ENCODE peak calls at places on chromosome 2, in ten cellular contexts. T is erythroblast; H is hippocampal formation; N is activated CD4-positive, alpha-beta T cell treated with anti-CD3 and anti-CD28 coated beads, Interleukin-2, amount 50 U/mL, for 24 hours; C is activated naive CD8-positive, alpha-beta T cell treated with anti-CD3 and anti-CD28 coated beads, Interleukin-2, amount 10 ng/mL, durations not matched to agents 7 days and 5 days; Z is NCI-H1694 treated with DMSO at 0.1 percent for 48 hours; V is activated naive CD4-positive, alpha-beta T cell treated with Interleukin-2 at 50 U/mL for 16 hours; B is thyroid gland; M is activated CD8-positive, alpha-beta memory T cell treated with anti-CD3 and anti-CD28 coated beads for 24 hours; Y is SK-N-DZ. K is an unnamed sample.

GRCh38 chr2:147430408-147430807 is 414.4 kb upstream of the ACVR2A start:
- DNase-seq in N (no peak), T (no peak), C (no peak), Z (no peak), H (no peak), M (no peak), Y (no peak), V (no peak), B (no peak), K (no peak)

GRCh38 chr2:100262555-100263320 is 59.6 kb downstream of the LONRF2 start:
- DNase-seq in V (peak; percentile 55), C (peak; percentile 61), H (peak; percentile 53), Z (peak; percentile 64), T (peak; percentile 80), M (peak; percentile 83), Y (peak; percentile 79), B (peak; percentile 58), N (peak; percentile 9), K (peak; percentile 31)

GRCh38 chr2:120346667-120347358 is 877 bp downstream of the INHBB start:
- DNase-seq in V (peak; percentile 18), C (peak; percentile 40), H (no peak), M (peak; percentile 65), N (no peak), Y (no peak), B (peak; percentile 50), Z (no peak), T (no peak), K (no peak)

GRCh38 chr2:133495226-133495625 is 73.0 kb downstream of the NCKAP5 start:
- DNase-seq in M (no peak), Z (no peak), H (no peak), T (no peak), Y (no peak), B (peak; percentile 38), N (no peak), V (no peak), C (no peak), K (no peak)

GRCh38 chr2:71611247-71611646 is 157.9 kb downstream of the DYSF start:
- DNase-seq in B (no peak), Z (no peak), N (no peak), V (no peak), M (peak; percentile 40), T (no peak), C (no peak), Y (no peak), H (no peak), K (no peak)

GRCh38 chr2:75464348-75464946 is 96.3 kb downstream of the EVA1A start:
- DNase-seq in B (peak; percentile 9), M (no peak), H (no peak), V (no peak), Z (peak; percentile 6), N (no peak), Y (no peak), C (no peak), T (no peak), K (no peak)

GRCh38 chr2:37472959-37473358 is 128.5 kb downstream of the QPCT start:
- DNase-seq in Z (no peak), Y (no peak), V (no peak), T (no peak), N (no peak), H (no peak), M (no peak), C (no peak), B (peak; percentile 73), K (no peak)

GRCh38 chr2:201793631-201794030 is 12.7 kb upstream of the CDK15 start:
- DNase-seq in H (no peak), V (no peak), T (no peak), N (no peak), Z (no peak), C (no peak), Y (no peak), M (no peak), B (no peak), K (no peak)

K was measured in D721Med.